ENCODE peak calls at places on chromosomes 1 and 21, in nine cellular contexts. V is stimulated activated CD4-positive, alpha-beta T cell treated with anti-CD3 and anti-CD28 coated beads, Interleukin-4, amount 100 ng/mL, for 1 hour; H is HuH-7.5; B is H4; J is NCI-H510A treated with DMSO at 0.1 percent for 48 hours; Y is uterus; A is ACHN; L is NCI-H69; E is endothelial cell. W is an unnamed sample.

GRCh38 chr1:98210064-98210463 is 289.2 kb upstream of the DPYD start:
- DNase-seq in A (peak; percentile 97), V (no peak), J (no peak), L (no peak), H (peak; percentile 4), E (no peak), B (peak; percentile 86), Y (no peak), W (peak; percentile 18)

GRCh38 chr1:108847464-108847863 is 9.4 kb downstream of the AKNAD1 start:
- DNase-seq in A (no peak), H (no peak), E (no peak), Y (no peak), B (no peak), V (no peak), J (no peak), L (peak; percentile 19), W (no peak)

GRCh38 chr1:3101127-3101939 is 32.3 kb downstream of the PRDM16 start:
- DNase-seq in H (no peak), A (no peak), J (no peak), E (no peak), L (peak; percentile 0), B (no peak), V (no peak), Y (no peak), W (no peak)

GRCh38 chr1:95437011-95437410 is 203.0 kb downstream of the RWDD3 start:
- DNase-seq in V (no peak), E (no peak), Y (no peak), L (peak; percentile 50), J (no peak), H (no peak), B (no peak), A (no peak), W (no peak)

GRCh38 chr21:27400045-27400444 is 433.2 kb upstream of the ADAMTS5 start:
- DNase-seq in A (no peak), L (no peak), Y (no peak), B (no peak), J (no peak), E (no peak), H (no peak), V (no peak), W (no peak)

GRCh38 chr1:161044535-161044907 is 1.3 kb downstream of the USF1 start:
- DNase-seq in B (no peak), A (no peak), L (no peak), V (no peak), J (no peak), H (no peak), Y (no peak), E (no peak), W (no peak)

GRCh38 chr1:101474039-101474665 is 237.3 kb downstream of the S1PR1 start:
- DNase-seq in Y (no peak), B (peak; percentile 5), H (no peak), A (peak; percentile 31), L (peak; percentile 54), J (peak; percentile 1), E (peak; percentile 22), V (no peak), W (no peak)

GRCh38 chr1:214422137-214422671 is 129.2 kb downstream of the PTPN14 start:
- DNase-seq in V (no peak), Y (no peak), A (no peak), L (no peak), B (peak; percentile 43), E (no peak), J (no peak), H (no peak), W (peak; percentile 32)

GRCh38 chr1:33337994-33338494 is 17.1 kb upstream of the A3GALT2 start:
- DNase-seq in H (no peak), B (no peak), J (no peak), L (no peak), E (no peak), Y (peak; percentile 51), A (no peak), V (no peak), W (no peak)

GRCh38 chr1:94215955-94216354 is 21.4 kb downstream of the ARHGAP29 start:
- DNase-seq in J (no peak), A (no peak), E (no peak), H (no peak), L (no peak), Y (no peak), B (no peak), V (no peak), W (no peak)

GRCh38 chr1:207026177-207026576 is 6.4 kb downstream of the C1orf116 start:
- DNase-seq in J (no peak), B (no peak), L (no peak), Y (no peak), A (peak; percentile 33), E (no peak), V (no peak), H (no peak), W (no peak)

GRCh38 chr1:21570528-21570875 is 61.3 kb downstream of the ALPL start:
- DNase-seq in B (no peak), L (no peak), Y (no peak), E (no peak), J (no peak), V (no peak), H (no peak), A (no peak), W (no peak)

GRCh38 chr1:228228601-228229074 is 20.8 kb downstream of the OBSCN start:
- DNase-seq in J (no peak), V (no peak), H (no peak), Y (no peak), E (no peak), A (peak; percentile 71), L (no peak), B (peak; percentile 64), W (no peak)

GRCh38 chr1:68218485-68218884 is 13.8 kb downstream of the WLS start:
- DNase-seq in H (no peak), B (no peak), L (no peak), V (no peak), A (no peak), Y (no peak), J (no peak), E (no peak), W (no peak)

GRCh38 chr1:43549921-43550597 is 19.4 kb downstream of the PTPRF start:
- DNase-seq in B (no peak), H (no peak), A (no peak), Y (peak; percentile 76), E (peak; percentile 63), V (peak; percentile 11), L (peak; percentile 92), J (peak; percentile 100), W (no peak)

GRCh38 chr1:151620286-151620685 is 8.4 kb downstream of the SNX27 start:
- DNase-seq in J (no peak), B (no peak), H (no peak), Y (no peak), V (no peak), A (no peak), E (no peak), L (no peak), W (no peak)

GRCh38 chr1:184945678-184946412 is 28.5 kb downstream of the NIBAN1 start:
- DNase-seq in A (no peak), E (no peak), Y (no peak), B (no peak), H (no peak), J (no peak), L (no peak), V (no peak), W (no peak)

GRCh38 chr1:209454340-209455014 is 129.0 kb upstream of the CAMK1G start:
- DNase-seq in J (no peak), L (no peak), Y (no peak), H (no peak), V (no peak), B (no peak), E (no peak), A (no peak), W (no peak)

GRCh38 chr1:89143484-89143883 is 17.6 kb upstream of the GBP2 start:
- DNase-seq in V (no peak), Y (no peak), B (no peak), L (no peak), A (no peak), J (no peak), E (no peak), H (no peak), W (no peak)

GRCh38 chr21:31136891-31137290 is 98.6 kb upstream of the KRTAP19-8 start:
- DNase-seq in H (no peak), L (no peak), Y (peak; percentile 55), V (no peak), J (no peak), B (peak; percentile 67), A (no peak), E (no peak), W (peak; percentile 13)

GRCh38 chr1:116325922-116326321 is 47.1 kb upstream of the ATP1A1 start:
- DNase-seq in B (no peak), L (peak; percentile 38), J (peak; percentile 29), E (no peak), H (no peak), A (no peak), V (peak; percentile 10), Y (no peak), W (peak; percentile 57)

GRCh38 chr1:155139895-155140629 is at the start of gene DPM3:
- DNase-seq in E (peak; percentile 87), H (peak; percentile 85), V (peak; percentile 93), B (peak; percentile 74), J (peak; percentile 62), A (peak; percentile 87), L (peak; percentile 94), Y (peak; percentile 89), W (peak; percentile 88)

GRCh38 chr1:113987259-113987658 is 8.0 kb downstream of the OLFML3 start:
- DNase-seq in B (no peak), A (no peak), L (no peak), H (no peak), V (no peak), Y (no peak), J (no peak), E (no peak), W (no peak)

GRCh38 chr1:24970926-24971530 is 41.0 kb upstream of the RUNX3 start:
- DNase-seq in E (no peak), H (no peak), B (no peak), L (no peak), Y (no peak), V (no peak), A (no peak), J (no peak), W (no peak)

GRCh38 chr1:244960904-244961303 is 96.6 kb upstream of the HNRNPU start:
- DNase-seq in L (no peak), A (no peak), B (no peak), V (no peak), H (no peak), Y (no peak), J (no peak), E (no peak), W (no peak)

GRCh38 chr1:52904590-52905375 is 16.8 kb downstream of the ECHDC2 start:
- DNase-seq in V (peak; percentile 38), A (peak; percentile 35), J (no peak), E (peak; percentile 63), Y (no peak), L (peak; percentile 49), B (peak; percentile 48), H (peak; percentile 69), W (peak; percentile 74)

GRCh38 chr1:42177551-42177981 is 13.0 kb upstream of the GUCA2A start:
- DNase-seq in Y (peak; percentile 87), H (no peak), E (no peak), B (peak; percentile 81), J (peak; percentile 40), A (no peak), L (peak; percentile 71), V (no peak), W (no peak)

GRCh38 chr1:224681816-224682215 is 65.7 kb downstream of the CNIH3 start:
- DNase-seq in Y (no peak), V (no peak), B (no peak), L (no peak), E (no peak), J (no peak), H (no peak), A (no peak), W (no peak)

GRCh38 chr1:111594128-111594693 is 25.4 kb upstream of the RAP1A start:
- DNase-seq in Y (no peak), E (no peak), B (no peak), L (no peak), J (no peak), A (no peak), V (no peak), H (no peak), W (no peak)

GRCh38 chr1:12087797-12088314 is 24.8 kb downstream of the TNFRSF8 start:
- DNase-seq in H (no peak), E (no peak), J (no peak), A (no peak), V (peak; percentile 38), Y (no peak), B (no peak), L (no peak), W (no peak)

GRCh38 chr1:67834246-67834877 is 1.1 kb upstream of the GNG12 start:
- DNase-seq in A (no peak), B (no peak), V (no peak), L (peak; percentile 41), H (no peak), E (no peak), J (peak; percentile 35), Y (no peak), W (peak; percentile 22)